ENCODE peak calls at places on chromosomes 11 and 22, in six cellular contexts. W, N, T, Y, L and B are unnamed samples.

GRCh38 chr11:35332524-35332923 is 86.8 kb downstream of the SLC1A2 start:
- DNase-seq in Y (no peak), L (no peak), N (no peak), W (no peak), T (no peak), B (no peak)

GRCh38 chr11:44761546-44761961 is 34.8 kb downstream of the TSPAN18 start:
- DNase-seq in Y (no peak), W (no peak), T (peak), L (no peak), N (no peak), B (no peak)

GRCh38 chr11:35141538-35141937 is 2.6 kb downstream of the CD44 start:
- DNase-seq in Y (peak), N (no peak), L (peak), W (no peak), T (peak), B (peak)

GRCh38 chr11:112165049-112165448 is 1.2 kb upstream of the IL18 start:
- DNase-seq in N (no peak), L (no peak), Y (no peak), T (no peak), W (no peak), B (no peak)

GRCh38 chr11:76685237-76685636 is 14.7 kb upstream of the LRRC32 start:
- DNase-seq in N (no peak), W (no peak), L (no peak), T (no peak), Y (no peak), B (no peak)

GRCh38 chr11:27997344-27997743 is 110.6 kb downstream of the KIF18A start:
- DNase-seq in W (no peak), N (no peak), L (no peak), T (no peak), Y (no peak), B (no peak)

GRCh38 chr11:40816976-40817375 is 642.5 kb downstream of the LRRC4C start:
- DNase-seq in T (no peak), N (no peak), W (no peak), L (no peak), Y (no peak), B (no peak)

GRCh38 chr11:132123449-132123848 is 753.0 kb downstream of the NTM start:
- DNase-seq in Y (no peak), T (no peak), L (no peak), N (no peak), W (no peak), B (no peak)

GRCh38 chr11:3093281-3094191 is 36.3 kb upstream of the CARS1 start:
- DNase-seq in N (no peak), W (no peak), L (peak), Y (no peak), T (peak), B (no peak)

GRCh38 chr11:127059286-127060200 is 59.0 kb upstream of the KIRREL3 start:
- DNase-seq in W (no peak), N (no peak), T (no peak), L (no peak), Y (no peak), B (no peak)

GRCh38 chr11:116387623-116388022 is 385.2 kb downstream of the BUD13 start:
- DNase-seq in W (no peak), Y (no peak), L (no peak), T (no peak), N (no peak), B (no peak)

GRCh38 chr11:118151421-118151820 is 1.2 kb downstream of the SCN4B start:
- DNase-seq in W (no peak), L (no peak), T (no peak), N (no peak), Y (no peak), B (no peak)

GRCh38 chr11:60657880-60658279 is 41.5 kb upstream of the MS4A8 start:
- DNase-seq in Y (no peak), N (peak), W (no peak), T (no peak), L (peak), B (peak)

GRCh38 chr11:61362542-61362875 is 335 bp downstream of the TMEM138 start:
- DNase-seq in W (no peak), L (no peak), N (peak), Y (no peak), T (no peak), B (no peak)

GRCh38 chr11:8814923-8815240 is 96.1 kb upstream of the AKIP1 start:
- DNase-seq in L (no peak), N (no peak), W (no peak), T (no peak), Y (no peak), B (no peak)

GRCh38 chr22:41952713-41953112 is 763 bp downstream of the SMIM45 start:
- DNase-seq in W (no peak), L (no peak), T (no peak), N (no peak), Y (no peak), B (no peak)

GRCh38 chr22:42074846-42075245 is 798 bp downstream of the PHETA2 start:
- DNase-seq in T (no peak), W (no peak), N (no peak), L (no peak), Y (no peak), B (no peak)

GRCh38 chr11:36683823-36684222 is 85.8 kb upstream of the RAG2 start:
- DNase-seq in N (no peak), L (no peak), Y (no peak), T (no peak), W (no peak), B (no peak)

GRCh38 chr11:10522921-10523320 is 18.1 kb downstream of the RNF141 start:
- DNase-seq in N (no peak), W (no peak), Y (no peak), L (no peak), T (no peak), B (no peak)

GRCh38 chr11:114089748-114090147 is 30.2 kb downstream of the ZBTB16 start:
- DNase-seq in W (no peak), Y (no peak), T (peak), L (no peak), N (no peak), B (no peak)

GRCh38 chr11:114397349-114397982 is 2.8 kb downstream of the C11orf71 start:
- DNase-seq in L (no peak), Y (no peak), N (no peak), T (no peak), W (no peak), B (no peak)

GRCh38 chr11:87596176-87596575 is 558.4 kb downstream of the TMEM135 start:
- DNase-seq in L (no peak), Y (no peak), T (no peak), N (no peak), W (no peak), B (no peak)

GRCh38 chr11:9065614-9066431 is 25.6 kb downstream of the SCUBE2 start:
- DNase-seq in Y (no peak), L (no peak), W (no peak), N (peak), T (no peak), B (no peak)

DNA sequence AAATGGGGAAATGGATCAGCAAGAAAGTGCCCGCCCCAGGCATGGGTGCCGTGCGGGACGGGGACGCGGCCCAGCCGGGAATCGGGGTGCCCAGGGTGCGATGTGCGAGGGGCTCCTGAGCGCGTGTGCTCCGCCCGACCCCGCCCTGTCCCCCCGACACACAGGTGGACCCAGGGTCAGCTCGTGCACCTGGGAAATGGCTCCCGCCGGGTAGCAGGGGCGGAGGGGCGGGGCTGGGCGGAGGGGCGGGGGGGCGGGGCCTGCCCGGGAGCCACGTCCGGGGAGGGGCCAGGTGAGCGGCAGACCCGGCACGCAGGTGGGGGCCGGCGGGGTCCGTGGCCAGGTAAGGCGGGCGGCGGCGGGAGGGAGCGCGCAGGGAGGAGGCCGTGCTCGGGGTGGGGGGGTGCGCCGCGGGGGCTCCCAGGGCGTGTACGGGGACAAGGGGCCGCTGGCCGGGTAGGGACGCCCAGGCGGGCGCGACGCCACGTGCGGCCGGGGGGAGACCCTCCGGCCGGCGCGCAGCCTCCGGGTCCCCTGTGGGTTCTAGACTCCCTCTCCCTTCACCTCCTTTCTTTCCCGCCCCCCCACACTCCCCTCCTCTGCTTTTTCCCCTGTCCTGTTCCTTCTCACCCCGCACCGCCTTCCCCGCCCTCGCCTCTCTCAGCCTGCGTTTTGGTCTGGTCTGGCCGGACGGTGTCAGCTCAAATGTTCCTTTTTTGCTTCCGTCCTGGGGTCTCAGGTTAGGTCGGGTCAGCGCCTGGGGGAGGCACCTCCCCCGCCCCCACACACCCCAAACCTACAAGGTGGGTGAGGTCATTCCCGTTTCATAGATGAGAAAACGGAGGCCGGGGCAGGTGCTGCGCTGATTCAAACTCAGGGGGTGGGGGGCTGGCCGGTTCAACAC is at the start of gene ARHGAP8:
- DNase-seq in Y (no peak), W (no peak), N (no peak), L (peak), T (no peak), B (peak)
- H3K27ac ChIP-seq in Y (no peak), W (no peak), N (peak), L (peak), T (peak), B (peak)

DNA sequence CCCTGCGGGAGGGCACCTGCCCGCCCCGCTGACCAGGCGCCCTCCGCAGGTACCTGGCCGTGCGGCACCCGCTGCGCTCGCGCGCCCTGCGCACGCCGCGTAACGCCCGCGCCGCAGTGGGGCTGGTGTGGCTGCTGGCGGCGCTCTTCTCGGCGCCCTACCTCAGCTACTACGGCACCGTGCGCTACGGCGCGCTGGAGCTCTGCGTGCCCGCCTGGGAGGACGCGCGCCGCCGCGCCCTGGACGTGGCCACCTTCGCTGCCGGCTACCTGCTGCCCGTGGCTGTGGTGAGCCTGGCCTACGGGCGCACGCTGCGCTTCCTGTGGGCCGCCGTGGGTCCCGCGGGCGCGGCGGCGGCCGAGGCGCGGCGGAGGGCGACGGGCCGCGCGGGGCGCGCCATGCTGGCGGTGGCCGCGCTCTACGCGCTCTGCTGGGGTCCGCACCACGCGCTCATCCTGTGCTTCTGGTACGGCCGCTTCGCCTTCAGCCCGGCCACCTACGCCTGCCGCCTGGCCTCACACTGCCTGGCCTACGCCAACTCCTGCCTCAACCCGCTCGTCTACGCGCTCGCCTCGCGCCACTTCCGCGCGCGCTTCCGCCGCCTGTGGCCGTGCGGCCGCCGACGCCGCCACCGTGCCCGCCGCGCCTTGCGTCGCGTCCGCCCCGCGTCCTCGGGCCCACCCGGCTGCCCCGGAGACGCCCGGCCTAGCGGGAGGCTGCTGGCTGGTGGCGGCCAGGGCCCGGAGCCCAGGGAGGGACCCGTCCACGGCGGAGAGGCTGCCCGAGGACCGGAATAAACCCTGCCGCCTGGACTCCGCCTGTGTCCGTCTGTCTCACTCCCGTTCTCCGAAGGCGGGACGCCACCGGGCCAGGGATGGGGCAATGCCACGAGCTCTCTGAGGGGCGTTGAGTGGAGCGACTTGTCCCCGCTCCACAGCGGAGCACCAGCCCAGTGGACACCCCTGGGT is 1.8 kb downstream of the GALR3 start:
- DNase-seq in T (no peak), N (no peak), W (no peak), L (no peak), Y (no peak), B (no peak)
- H3K4me3 ChIP-seq in T (peak), N (no peak), W (peak), L (peak), Y (no peak), B (no peak)

GRCh38 chr11:133793271-133793848 is 52.0 kb downstream of the SPATA19 start:
- DNase-seq in N (no peak), T (no peak), L (no peak), W (no peak), Y (no peak), B (no peak)
- TF ChIP-seq EP300 in N (no peak), T (no peak), L (no peak), W (no peak), Y (no peak), B (no peak)

GRCh38 chr11:47715082-47715669 is at the start of gene AGBL2:
- DNase-seq in N (peak), Y (peak), W (peak), T (peak), L (peak), B (peak)
- H3K27ac ChIP-seq in N (peak), Y (peak), W (peak), T (peak), L (peak), B (peak)

DNA sequence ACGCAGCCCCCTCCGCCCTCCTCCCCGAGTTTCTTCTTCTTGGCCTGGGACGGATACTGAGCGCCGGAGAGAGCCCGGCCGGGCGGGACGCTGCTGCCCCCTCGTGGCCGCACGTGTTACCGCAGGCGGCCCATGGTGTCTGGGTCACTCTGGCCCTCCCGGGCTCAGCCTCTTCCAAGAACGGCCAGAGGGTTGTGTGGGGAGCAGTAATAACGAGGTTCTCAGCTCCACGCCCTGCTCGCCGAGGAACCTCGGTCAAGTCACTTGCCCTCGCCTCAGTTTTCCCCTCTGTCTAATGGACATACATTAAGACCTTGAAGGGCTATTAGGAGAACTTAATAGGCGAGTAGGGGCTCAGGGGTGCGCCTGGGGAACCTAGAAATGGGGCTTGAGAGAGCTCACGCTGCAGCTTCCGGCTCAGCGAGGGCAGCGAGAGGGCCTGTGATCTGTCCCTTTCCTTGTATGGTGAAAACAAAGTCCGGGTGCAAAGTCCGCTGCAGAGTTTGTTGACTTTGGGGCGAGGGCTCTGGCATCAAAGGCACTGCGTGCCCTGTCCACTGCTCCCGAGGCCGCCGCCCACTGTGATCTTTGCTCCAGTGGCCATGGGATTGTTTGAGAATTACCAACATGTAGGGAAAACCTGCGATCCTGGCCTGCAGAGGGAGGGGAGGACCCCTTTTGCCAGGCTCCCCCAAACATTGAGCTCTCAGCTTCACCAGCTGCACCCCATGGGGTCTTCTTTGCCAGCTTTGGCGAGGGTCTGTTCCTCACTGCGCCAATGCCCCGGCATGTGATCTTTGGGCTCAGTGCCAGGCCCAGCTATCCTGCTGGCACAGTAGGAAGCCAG is 14.4 kb upstream of the LRP5 start:
- DNase-seq in W (peak), Y (peak), T (peak), N (peak), L (peak), B (peak)
- H3K4me3 ChIP-seq in W (no peak), Y (no peak), T (no peak), N (peak), L (no peak), B (no peak)

DNA sequence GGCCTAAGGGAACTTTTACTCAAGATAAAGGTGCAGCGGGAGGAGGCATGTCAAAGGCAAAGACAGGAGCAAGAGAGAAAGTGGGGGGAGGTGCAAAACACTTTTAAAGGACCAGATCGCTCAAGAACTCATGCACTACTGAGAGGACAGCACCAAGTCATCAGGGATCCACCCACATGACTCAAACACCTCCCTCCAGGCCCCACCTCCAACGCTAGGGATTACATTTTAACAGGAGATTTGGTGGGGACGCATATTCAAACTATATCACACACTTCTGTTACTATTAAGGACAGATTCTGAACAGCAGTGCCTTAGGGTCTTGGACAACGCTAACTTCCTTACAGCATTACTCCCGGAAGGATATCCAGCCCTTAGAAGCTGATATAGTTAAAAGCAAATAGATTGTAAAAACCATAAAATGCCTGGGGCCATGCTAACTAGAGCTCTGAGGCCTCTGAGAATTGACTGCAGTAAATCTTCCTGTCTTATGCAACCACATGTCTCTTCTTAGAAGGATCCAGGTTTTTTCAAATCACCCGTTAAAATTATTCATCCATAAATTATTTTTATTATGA is 16.7 kb upstream of the ZC3H12C start:
- DNase-seq in Y (no peak), W (no peak), N (no peak), L (no peak), T (no peak), B (peak)
- TF ChIP-seq EP300 in Y (no peak), W (no peak), N (no peak), L (no peak), T (no peak), B (no peak)